ENCODE peak calls at places on chromosomes 5 and 9, in nine cellular contexts. E is WERI-Rb-1, Q is skeletal muscle cell, L is tibial nerve, M is upper lobe of right lung, I is NCI-H226, T is HTR-8/SVneo, D is posterior cingulate gyrus, S is fibroblast of villous mesenchyme. K is an unnamed sample.

GRCh38 chr5:127038550-127038949 is 8.2 kb upstream of the MARCHF3 start:
- DNase-seq in S (no peak), I (no peak), L (no peak), M (no peak), Q (no peak), D (no peak), E (no peak), T (no peak), K (no peak)

GRCh38 chr5:181133610-181134231 is 2.8 kb upstream of the OR2V1 start:
- DNase-seq in L (peak), Q (peak), D (no peak), S (peak), T (peak), M (no peak), I (peak), E (no peak), K (no peak)

GRCh38 chr5:150368526-150368925 is 11.0 kb downstream of the TCOF1 start:
- DNase-seq in D (no peak), I (no peak), S (no peak), Q (no peak), M (no peak), T (no peak), E (no peak), L (no peak), K (no peak)

GRCh38 chr9:116494815-116495634 is 192.1 kb upstream of the TRIM32 start:
- DNase-seq in I (no peak), E (peak), Q (no peak), D (no peak), T (no peak), S (no peak), L (no peak), M (no peak), K (no peak)

GRCh38 chr5:40680741-40681350 is 1.1 kb downstream of the PTGER4 start:
- DNase-seq in Q (no peak), S (no peak), M (peak), E (peak), L (peak), T (no peak), D (no peak), I (no peak), K (peak)

GRCh38 chr5:91632871-91633270 is 249.8 kb upstream of the ARRDC3 start:
- DNase-seq in E (peak), S (no peak), D (no peak), L (no peak), Q (no peak), T (no peak), M (no peak), I (no peak), K (no peak)

GRCh38 chr9:136088939-136089696 is 6.0 kb downstream of the NACC2 start:
- DNase-seq in E (no peak), L (no peak), Q (no peak), T (no peak), S (peak), M (peak), D (no peak), I (no peak), K (peak)

GRCh38 chr9:90999425-91000397 is 198.1 kb downstream of the SYK start:
- DNase-seq in M (no peak), S (no peak), L (no peak), D (no peak), T (no peak), Q (peak), E (no peak), I (no peak), K (no peak)

GRCh38 chr9:38068866-38069628 is at the start of gene SHB:
- DNase-seq in S (peak), E (peak), L (peak), M (peak), T (peak), Q (no peak), D (peak), I (peak), K (peak)

GRCh38 chr5:1183424-1184162 is 17.8 kb upstream of the SLC6A19 start:
- DNase-seq in M (no peak), T (no peak), E (no peak), S (no peak), I (no peak), D (peak), L (no peak), Q (no peak), K (peak)

GRCh38 chr9:120715331-120715924 is 1.2 kb upstream of the MEGF9 start:
- DNase-seq in S (peak), Q (no peak), L (peak), M (no peak), I (no peak), T (no peak), E (peak), D (no peak), K (peak)

GRCh38 chr5:98750693-98751092 is 22.8 kb upstream of the RGMB start:
- DNase-seq in E (no peak), D (no peak), Q (no peak), S (no peak), M (no peak), I (no peak), T (no peak), L (no peak), K (no peak)

GRCh38 chr5:56090793-56091460 is 96.2 kb upstream of the IL6ST start:
- DNase-seq in S (no peak), D (no peak), E (no peak), M (no peak), L (no peak), Q (no peak), T (no peak), I (no peak), K (no peak)

GRCh38 chr9:137116728-137117127 is 2.2 kb upstream of the DPP7 start:
- DNase-seq in I (no peak), M (no peak), L (no peak), E (no peak), D (no peak), S (peak), Q (no peak), T (no peak), K (no peak)

GRCh38 chr9:126805546-126806262 is 864 bp downstream of the ZBTB43 start:
- DNase-seq in T (no peak), E (peak), L (no peak), S (peak), Q (peak), I (no peak), D (no peak), M (peak), K (peak)

GRCh38 chr5:2841208-2841607 is 89.7 kb upstream of the IRX2 start:
- DNase-seq in L (no peak), Q (no peak), D (no peak), T (no peak), S (no peak), M (no peak), E (no peak), I (no peak), K (no peak)

K was measured in glutamatergic neuron.